ENCODE peak calls at places on chromosomes 13 and 19, in nine cellular contexts. V is A172; N is HT-29; S is T-helper 9 cell; D is stimulated activated CD4-positive, alpha-beta T cell treated with anti-CD3 and anti-CD28 coated beads, Interleukin-1b, Interleukin-23, amount 100 ng/mL, for 1 hour; I is lung; H is NCI-H1092 treated with DMSO at 0.1 percent for 48 hours; C is astrocyte of the cerebellum; Q is bronchial epithelial cell. B is an unnamed sample.

GRCh38 chr13:32669030-32669646 is 82.9 kb downstream of the PDS5B start:
- DNase-seq in D (no peak), V (peak; percentile 37), C (peak; percentile 49), N (peak; percentile 88), Q (peak; percentile 55), H (peak; percentile 14), I (no peak), S (no peak), B (peak; percentile 81)

GRCh38 chr19:11365557-11366117 is 8.8 kb upstream of the SWSAP1 start:
- DNase-seq in I (no peak), D (no peak), S (no peak), H (no peak), N (no peak), Q (no peak), V (no peak), C (no peak), B (no peak)

GRCh38 chr19:50667759-50668231 is 18.6 kb downstream of the C19orf81 start:
- DNase-seq in V (no peak), N (no peak), H (no peak), Q (no peak), S (no peak), D (no peak), I (no peak), C (no peak), B (no peak)

GRCh38 chr13:99271249-99271648 is 13.1 kb upstream of the GPR18 start:
- DNase-seq in H (no peak), S (no peak), I (no peak), C (no peak), V (no peak), N (no peak), D (no peak), Q (no peak), B (no peak)

GRCh38 chr13:106573855-106574254 is 5.9 kb upstream of the ARGLU1 start:
- DNase-seq in C (no peak), D (no peak), I (peak; percentile 58), V (no peak), Q (peak; percentile 40), N (no peak), H (no peak), S (no peak), B (no peak)

GRCh38 chr13:37681295-37682032 is 82.9 kb upstream of the POSTN start:
- DNase-seq in V (peak; percentile 26), Q (no peak), H (no peak), D (no peak), C (peak; percentile 78), I (no peak), N (no peak), S (no peak), B (peak; percentile 96)

GRCh38 chr19:5316138-5316537 is 24.5 kb downstream of the PTPRS start:
- DNase-seq in I (no peak), C (no peak), Q (no peak), V (no peak), S (no peak), H (no peak), D (no peak), N (no peak), B (no peak)

GRCh38 chr19:48830088-48830487 is 6.2 kb downstream of the HSD17B14 start:
- DNase-seq in I (no peak), C (no peak), V (no peak), Q (no peak), D (no peak), N (no peak), S (no peak), H (no peak), B (no peak)

GRCh38 chr19:19347401-19347800 is 26.8 kb downstream of the MAU2 start:
- DNase-seq in V (peak; percentile 14), D (no peak), C (no peak), I (no peak), Q (no peak), S (no peak), N (no peak), H (no peak), B (no peak)

GRCh38 chr19:7868326-7868670 is 5.9 kb downstream of the PRR36 start:
- DNase-seq in H (no peak), V (no peak), C (no peak), N (no peak), S (no peak), Q (no peak), D (no peak), I (no peak), B (no peak)

GRCh38 chr19:6483235-6483634 is 1.6 kb upstream of the DENND1C start:
- DNase-seq in C (no peak), V (no peak), H (no peak), N (no peak), S (no peak), I (no peak), Q (no peak), D (no peak), B (no peak)

GRCh38 chr19:2355168-2356035 is 4.7 kb upstream of the TMPRSS9 start:
- DNase-seq in V (peak; percentile 32), N (no peak), H (no peak), Q (no peak), S (no peak), I (no peak), D (no peak), C (no peak), B (no peak)

GRCh38 chr19:13646758-13647157 is 117.6 kb upstream of the MRI1 start:
- DNase-seq in C (no peak), D (no peak), Q (no peak), H (no peak), V (no peak), I (no peak), S (no peak), N (no peak), B (no peak)

GRCh38 chr13:35714588-35714987 is 238.1 kb upstream of the MAB21L1 start:
- DNase-seq in V (no peak), N (no peak), H (no peak), S (no peak), I (no peak), C (no peak), Q (no peak), D (no peak), B (no peak)

GRCh38 chr13:72198042-72198441 is 331.0 kb upstream of the DACH1 start:
- DNase-seq in C (no peak), V (no peak), D (no peak), S (no peak), I (no peak), N (no peak), H (no peak), Q (no peak), B (no peak)

B was measured in choroid plexus epithelial cell.